ENCODE peak calls at places on chromosomes 16 and 17, in four cellular contexts. One of them, this sample, is unnamed.

GRCh38 chr16:5036228-5037156 is 2.8 kb upstream of the NAGPA start:
- DNase-seq in AG04450: no peak
- DNase-seq in Peyer's patch: no peak
- DNase-seq in astrocyte of the spinal cord: no peak
- DNase-seq in this sample: peak

GRCh38 chr17:42518755-42519545 is 17.1 kb upstream of the NAGLU start:
- DNase-seq in AG04450: no peak
- DNase-seq in Peyer's patch: no peak
- DNase-seq in astrocyte of the spinal cord: peak
- DNase-seq in this sample: peak

GRCh38 chr16:57528499-57529323 is 7.7 kb downstream of the CCDC102A start:
- DNase-seq in AG04450: no peak
- DNase-seq in Peyer's patch: no peak
- DNase-seq in astrocyte of the spinal cord: no peak
- DNase-seq in this sample: no peak

GRCh38 chr17:33637534-33637933 is 344.4 kb upstream of the ASIC2 start:
- DNase-seq in AG04450: no peak
- DNase-seq in Peyer's patch: no peak
- DNase-seq in astrocyte of the spinal cord: no peak
- DNase-seq in this sample: no peak

GRCh38 chr17:77778636-77779524 is 179.6 kb upstream of the TNRC6C start:
- DNase-seq in AG04450: no peak
- DNase-seq in Peyer's patch: no peak
- DNase-seq in astrocyte of the spinal cord: no peak
- DNase-seq in this sample: peak

GRCh38 chr16:48384982-48385271 is 286 bp downstream of the SIAH1 start:
- DNase-seq in AG04450: no peak
- DNase-seq in Peyer's patch: no peak
- DNase-seq in astrocyte of the spinal cord: peak
- DNase-seq in this sample: peak

GRCh38 chr16:88665148-88665547 is 2.3 kb upstream of the MVD start:
- DNase-seq in AG04450: no peak
- DNase-seq in Peyer's patch: no peak
- DNase-seq in astrocyte of the spinal cord: no peak
- DNase-seq in this sample: no peak

GRCh38 chr17:50697076-50697475 is 10.6 kb downstream of the ANKRD40 start:
- DNase-seq in AG04450: no peak
- DNase-seq in Peyer's patch: no peak
- DNase-seq in astrocyte of the spinal cord: no peak
- DNase-seq in this sample: no peak

GRCh38 chr17:61065263-61065773 is 334.3 kb upstream of the TBX2 start:
- DNase-seq in AG04450: no peak
- DNase-seq in Peyer's patch: no peak
- DNase-seq in astrocyte of the spinal cord: peak
- DNase-seq in this sample: peak

GRCh38 chr17:37133131-37133530 is 184.4 kb downstream of the AATF start:
- DNase-seq in AG04450: no peak
- DNase-seq in Peyer's patch: no peak
- DNase-seq in astrocyte of the spinal cord: no peak
- DNase-seq in this sample: no peak

GRCh38 chr17:73304971-73305786 is 6.6 kb downstream of the CDC42EP4 start:
- DNase-seq in AG04450: no peak
- DNase-seq in Peyer's patch: no peak
- DNase-seq in astrocyte of the spinal cord: peak
- DNase-seq in this sample: peak

GRCh38 chr16:1082952-1083675 is 10.6 kb downstream of the SSTR5 start:
- DNase-seq in AG04450: no peak
- DNase-seq in Peyer's patch: no peak
- DNase-seq in astrocyte of the spinal cord: no peak
- DNase-seq in this sample: no peak

GRCh38 chr17:4375039-4375748 is 8.7 kb upstream of the UBE2G1 start:
- DNase-seq in AG04450: no peak
- DNase-seq in Peyer's patch: peak
- DNase-seq in astrocyte of the spinal cord: no peak
- DNase-seq in this sample: no peak

GRCh38 chr17:42618442-42619150 is 9.1 kb downstream of the TUBG1 start:
- DNase-seq in AG04450: no peak
- DNase-seq in Peyer's patch: peak
- DNase-seq in astrocyte of the spinal cord: peak
- DNase-seq in this sample: peak

GRCh38 chr17:80948091-80948960 is 43.3 kb upstream of the CHMP6 start:
- DNase-seq in AG04450: no peak
- DNase-seq in Peyer's patch: no peak
- DNase-seq in astrocyte of the spinal cord: no peak
- DNase-seq in this sample: no peak

GRCh38 chr17:80826955-80827645 is 164.5 kb upstream of the CHMP6 start:
- DNase-seq in AG04450: peak
- DNase-seq in Peyer's patch: no peak
- DNase-seq in astrocyte of the spinal cord: peak
- DNase-seq in this sample: peak

GRCh38 chr17:39763046-39763800 is 25.5 kb downstream of the GRB7 start:
- DNase-seq in AG04450: no peak
- DNase-seq in Peyer's patch: no peak
- DNase-seq in astrocyte of the spinal cord: peak
- DNase-seq in this sample: peak

GRCh38 chr16:800834-801488 is 427 bp upstream of the GNG13 start:
- DNase-seq in AG04450: no peak
- DNase-seq in Peyer's patch: no peak
- DNase-seq in astrocyte of the spinal cord: no peak
- DNase-seq in this sample: no peak

GRCh38 chr17:27573971-27574525 is 56.9 kb upstream of the LGALS9 start:
- DNase-seq in AG04450: no peak
- DNase-seq in Peyer's patch: no peak
- DNase-seq in astrocyte of the spinal cord: peak
- DNase-seq in this sample: peak

GRCh38 chr16:31327675-31328225 is 27.2 kb upstream of the ITGAX start:
- DNase-seq in AG04450: no peak
- DNase-seq in Peyer's patch: no peak
- DNase-seq in astrocyte of the spinal cord: no peak
- DNase-seq in this sample: no peak
- H3K4me3 ChIP-seq in AG04450: no peak
- H3K4me3 ChIP-seq in Peyer's patch: no peak
- H3K4me3 ChIP-seq in astrocyte of the spinal cord: no peak
- H3K4me3 ChIP-seq in this sample: no peak

GRCh38 chr16:2967211-2967631 is 1.9 kb upstream of the PAQR4 start:
- DNase-seq in AG04450: no peak
- DNase-seq in Peyer's patch: no peak
- DNase-seq in astrocyte of the spinal cord: no peak
- DNase-seq in this sample: no peak

GRCh38 chr16:2967721-2968161 is 1.4 kb upstream of the PAQR4 start:
- DNase-seq in AG04450: no peak
- DNase-seq in Peyer's patch: no peak
- DNase-seq in astrocyte of the spinal cord: no peak
- DNase-seq in this sample: no peak

GRCh38 chr16:2968368-2968737 is 795 bp upstream of the PAQR4 start:
- DNase-seq in AG04450: no peak
- DNase-seq in Peyer's patch: peak
- DNase-seq in astrocyte of the spinal cord: no peak
- DNase-seq in this sample: no peak

GRCh38 chr16:2966043-2966802 is 2.1 kb downstream of the KREMEN2 start:
- DNase-seq in AG04450: no peak
- DNase-seq in Peyer's patch: no peak
- DNase-seq in astrocyte of the spinal cord: no peak
- DNase-seq in this sample: no peak

GRCh38 chr16:2966803-2967184 is 2.4 kb upstream of the PAQR4 start:
- DNase-seq in AG04450: no peak
- DNase-seq in Peyer's patch: no peak
- DNase-seq in astrocyte of the spinal cord: no peak
- DNase-seq in this sample: no peak
- TF ChIP-seq CTCF in AG04450: no peak
- TF ChIP-seq CTCF in Peyer's patch: no peak
- TF ChIP-seq CTCF in astrocyte of the spinal cord: no peak
- TF ChIP-seq CTCF in this sample: no peak

GRCh38 chr17:14701901-14702300 is 401.0 kb downstream of the HS3ST3B1 start:
- DNase-seq in AG04450: no peak
- DNase-seq in Peyer's patch: no peak
- DNase-seq in astrocyte of the spinal cord: no peak
- DNase-seq in this sample: no peak
- H3K4me3 ChIP-seq in AG04450: no peak
- H3K4me3 ChIP-seq in Peyer's patch: no peak
- H3K4me3 ChIP-seq in astrocyte of the spinal cord: no peak
- H3K4me3 ChIP-seq in this sample: no peak

GRCh38 chr17:40862985-40863733 is 3.9 kb downstream of the KRT12 start:
- DNase-seq in AG04450: no peak
- DNase-seq in Peyer's patch: no peak
- DNase-seq in astrocyte of the spinal cord: no peak
- DNase-seq in this sample: peak
- TF ChIP-seq CTCF in AG04450: peak
- TF ChIP-seq CTCF in Peyer's patch: no peak
- TF ChIP-seq CTCF in astrocyte of the spinal cord: peak
- TF ChIP-seq CTCF in this sample: peak

GRCh38 chr17:28724500-28725165 is 1.4 kb downstream of the TLCD1 start:
- DNase-seq in AG04450: no peak
- DNase-seq in Peyer's patch: no peak
- DNase-seq in astrocyte of the spinal cord: peak
- DNase-seq in this sample: no peak
- H3K4me3 ChIP-seq in AG04450: peak
- H3K4me3 ChIP-seq in Peyer's patch: no peak
- H3K4me3 ChIP-seq in astrocyte of the spinal cord: no peak
- H3K4me3 ChIP-seq in this sample: peak

GRCh38 chr16:13331918-13332317 is 430.5 kb downstream of the SHISA9 start:
- DNase-seq in AG04450: no peak
- DNase-seq in Peyer's patch: no peak
- DNase-seq in astrocyte of the spinal cord: no peak
- DNase-seq in this sample: no peak
- TF ChIP-seq CTCF in AG04450: no peak
- TF ChIP-seq CTCF in Peyer's patch: no peak
- TF ChIP-seq CTCF in astrocyte of the spinal cord: no peak
- TF ChIP-seq CTCF in this sample: no peak